ENCODE peak calls at places on chromosomes 16 and 17, in nine cellular contexts. W, O, X, I, H, M, L, E and F are unnamed samples.

GRCh38 chr17:82328994-82329507 is 4.5 kb downstream of the SECTM1 start:
- DNase-seq in W (no peak), O (no peak), X (no peak), I (no peak), H (no peak), M (no peak), L (no peak), E (no peak), F (no peak)

GRCh38 chr17:8353736-8354135 is 14.1 kb downstream of the ODF4 start:
- DNase-seq in W (no peak), O (no peak), X (no peak), I (no peak), H (no peak), M (no peak), L (no peak), E (no peak), F (no peak)

GRCh38 chr17:7712111-7712771 is 5.3 kb upstream of the DNAH2 start:
- DNase-seq in W (no peak), O (no peak), X (no peak), I (no peak), H (peak; percentile 60), M (no peak), L (no peak), E (no peak), F (no peak)

GRCh38 chr17:6675426-6675825 is 23.9 kb downstream of the C17orf100 start:
- DNase-seq in W (no peak), O (no peak), X (no peak), I (no peak), H (no peak), M (no peak), L (no peak), E (no peak), F (no peak)

GRCh38 chr16:89013111-89013510 is 36.1 kb upstream of the CBFA2T3 start:
- DNase-seq in W (no peak), O (no peak), X (no peak), I (no peak), H (no peak), M (no peak), L (no peak), E (no peak), F (no peak)

GRCh38 chr17:14228903-14229302 is 7.8 kb downstream of the CDRT15 start:
- DNase-seq in W (no peak), O (no peak), X (no peak), I (no peak), H (no peak), M (no peak), L (no peak), E (no peak), F (no peak)

GRCh38 chr17:21094298-21094704 is 32.5 kb upstream of the DHRS7B start:
- DNase-seq in W (no peak), O (no peak), X (peak; percentile 11), I (peak; percentile 71), H (no peak), M (no peak), L (no peak), E (no peak), F (no peak)

GRCh38 chr16:706189-707061 is 824 bp upstream of the FBXL16 start:
- DNase-seq in W (no peak), O (no peak), X (no peak), I (no peak), H (peak; percentile 76), M (no peak), L (no peak), E (no peak), F (no peak)

GRCh38 chr17:3918372-3919122 is 2.3 kb upstream of the P2RX1 start:
- DNase-seq in W (no peak), O (no peak), X (no peak), I (peak; percentile 21), H (no peak), M (no peak), L (no peak), E (no peak), F (no peak)

GRCh38 chr17:39872700-39873099 is 4.7 kb downstream of the ZPBP2 start:
- DNase-seq in W (no peak), O (no peak), X (peak; percentile 69), I (peak; percentile 65), H (peak; percentile 8), M (no peak), L (no peak), E (no peak), F (no peak)

GRCh38 chr17:40095944-40096791 is 4.2 kb downstream of the NR1D1 start:
- DNase-seq in W (peak; percentile 52), O (peak; percentile 61), X (no peak), I (peak; percentile 65), H (no peak), M (peak; percentile 33), L (no peak), E (no peak), F (peak; percentile 45)

GRCh38 chr16:56657555-56658430 is at the start of gene MT1F:
- DNase-seq in W (peak; percentile 66), O (peak; percentile 49), X (peak; percentile 56), I (peak; percentile 99), H (peak; percentile 94), M (peak; percentile 61), L (peak; percentile 68), E (peak; percentile 26), F (no peak)

GRCh38 chr17:41583137-41584127 is 3.3 kb downstream of the KRT14 start:
- DNase-seq in W (no peak), O (no peak), X (no peak), I (peak; percentile 96), H (no peak), M (no peak), L (no peak), E (no peak), F (no peak)

GRCh38 chr16:83966153-83966696 is 1.8 kb upstream of the NECAB2 start:
- DNase-seq in W (no peak), O (no peak), X (no peak), I (no peak), H (peak; percentile 41), M (no peak), L (no peak), E (no peak), F (no peak)

GRCh38 chr17:80663783-80664206 is 119.2 kb downstream of the RPTOR start:
- DNase-seq in W (peak; percentile 31), O (no peak), X (no peak), I (no peak), H (no peak), M (no peak), L (no peak), E (no peak), F (no peak)

GRCh38 chr17:76657505-76658386 is 14.2 kb upstream of the ST6GALNAC1 start:
- DNase-seq in W (no peak), O (no peak), X (no peak), I (peak; percentile 70), H (no peak), M (no peak), L (no peak), E (no peak), F (no peak)

GRCh38 chr16:68227850-68228553 is 7.9 kb downstream of the ESRP2 start:
- DNase-seq in W (no peak), O (no peak), X (no peak), I (no peak), H (no peak), M (no peak), L (no peak), E (no peak), F (no peak)